ENCODE peak calls at places on chromosome 5, in four cellular contexts. I, C, F and E are unnamed samples.

GRCh38 chr5:31366941-31367340 is 165.0 kb downstream of the DROSHA start:
- DNase-seq in F (no peak), I (no peak), C (peak; percentile 34), E (peak; percentile 88)

GRCh38 chr5:132059043-132059695 is 1.3 kb upstream of the IL3 start:
- DNase-seq in I (no peak), C (no peak), F (no peak), E (no peak)

GRCh38 chr5:31470608-31471007 is 61.3 kb downstream of the DROSHA start:
- DNase-seq in C (peak; percentile 53), F (no peak), I (peak; percentile 20), E (no peak)

GRCh38 chr5:2141254-2142000 is 258.7 kb upstream of the IRX4 start:
- DNase-seq in I (no peak), F (no peak), C (no peak), E (no peak)

GRCh38 chr5:177094224-177095087 is 7.7 kb downstream of the FGFR4 start:
- DNase-seq in F (no peak), I (no peak), C (peak; percentile 95), E (no peak)

GRCh38 chr5:14739538-14739937 is 75.0 kb downstream of the OTULIN start:
- DNase-seq in I (no peak), C (peak; percentile 42), F (no peak), E (no peak)

GRCh38 chr5:109253262-109253661 is 156.5 kb downstream of the PJA2 start:
- DNase-seq in C (no peak), F (no peak), I (peak; percentile 28), E (no peak)

GRCh38 chr5:1161108-1161831 is 40.1 kb upstream of the SLC6A19 start:
- DNase-seq in C (peak; percentile 12), F (no peak), I (no peak), E (no peak)

GRCh38 chr5:110751902-110752762 is 13.3 kb downstream of the SLC25A46 start:
- DNase-seq in I (no peak), F (no peak), C (no peak), E (no peak)

GRCh38 chr5:149488645-149489306 is 62.5 kb downstream of the CSNK1A1 start:
- DNase-seq in C (no peak), F (no peak), I (no peak), E (no peak)

GRCh38 chr5:180139731-180140626 is 68.4 kb upstream of the RNF130 start:
- DNase-seq in F (no peak), C (no peak), I (no peak), E (no peak)

GRCh38 chr5:17258429-17258828 is 41.0 kb downstream of the BASP1 start:
- DNase-seq in F (no peak), C (no peak), I (no peak), E (no peak)